ENCODE peak calls at places on chromosomes 2 and 18, in nine cellular contexts. One of them, this sample, is unnamed.

GRCh38 chr2:122481717-122482116 is 726.3 kb downstream of the TSN start:
- DNase-seq in stimulated activated CD4-positive, alpha-beta T cell treated with anti-CD3 and anti-CD28 coated beads, Interleukin-2, amount 100 ng/mL, for 24 hours: no peak
- DNase-seq in kidney glomerular epithelial cell: no peak
- DNase-seq in AG08395: no peak
- DNase-seq in ACHN: no peak
- DNase-seq in testis: no peak
- DNase-seq in HCT116: no peak
- DNase-seq in activated CD4-positive, alpha-beta T cell treated with anti-CD3 and anti-CD28 coated beads for 24 hours: no peak
- DNase-seq in left colon: no peak
- DNase-seq in this sample: no peak

GRCh38 chr2:218024336-218024735 is 21.5 kb upstream of the TNS1 start:
- DNase-seq in stimulated activated CD4-positive, alpha-beta T cell treated with anti-CD3 and anti-CD28 coated beads, Interleukin-2, amount 100 ng/mL, for 24 hours: no peak
- DNase-seq in kidney glomerular epithelial cell: no peak
- DNase-seq in AG08395: no peak
- DNase-seq in ACHN: no peak
- DNase-seq in testis: no peak
- DNase-seq in HCT116: no peak
- DNase-seq in activated CD4-positive, alpha-beta T cell treated with anti-CD3 and anti-CD28 coated beads for 24 hours: no peak
- DNase-seq in left colon: no peak
- DNase-seq in this sample: peak

GRCh38 chr2:159090514-159091201 is 122.2 kb downstream of the TANC1 start:
- DNase-seq in stimulated activated CD4-positive, alpha-beta T cell treated with anti-CD3 and anti-CD28 coated beads, Interleukin-2, amount 100 ng/mL, for 24 hours: no peak
- DNase-seq in kidney glomerular epithelial cell: peak
- DNase-seq in AG08395: no peak
- DNase-seq in ACHN: peak
- DNase-seq in testis: no peak
- DNase-seq in HCT116: no peak
- DNase-seq in activated CD4-positive, alpha-beta T cell treated with anti-CD3 and anti-CD28 coated beads for 24 hours: no peak
- DNase-seq in left colon: no peak
- DNase-seq in this sample: no peak

GRCh38 chr2:225735844-225736243 is 336.3 kb downstream of the NYAP2 start:
- DNase-seq in stimulated activated CD4-positive, alpha-beta T cell treated with anti-CD3 and anti-CD28 coated beads, Interleukin-2, amount 100 ng/mL, for 24 hours: no peak
- DNase-seq in kidney glomerular epithelial cell: peak
- DNase-seq in AG08395: peak
- DNase-seq in ACHN: peak
- DNase-seq in testis: no peak
- DNase-seq in HCT116: peak
- DNase-seq in activated CD4-positive, alpha-beta T cell treated with anti-CD3 and anti-CD28 coated beads for 24 hours: no peak
- DNase-seq in left colon: no peak
- DNase-seq in this sample: no peak

GRCh38 chr2:189648846-189649529 is 12.3 kb upstream of the ASNSD1 start:
- DNase-seq in stimulated activated CD4-positive, alpha-beta T cell treated with anti-CD3 and anti-CD28 coated beads, Interleukin-2, amount 100 ng/mL, for 24 hours: no peak
- DNase-seq in kidney glomerular epithelial cell: no peak
- DNase-seq in AG08395: no peak
- DNase-seq in ACHN: no peak
- DNase-seq in testis: no peak
- DNase-seq in HCT116: no peak
- DNase-seq in activated CD4-positive, alpha-beta T cell treated with anti-CD3 and anti-CD28 coated beads for 24 hours: no peak
- DNase-seq in left colon: no peak
- DNase-seq in this sample: no peak

GRCh38 chr2:100228967-100229366 is 86.6 kb upstream of the AFF3 start:
- DNase-seq in stimulated activated CD4-positive, alpha-beta T cell treated with anti-CD3 and anti-CD28 coated beads, Interleukin-2, amount 100 ng/mL, for 24 hours: no peak
- DNase-seq in kidney glomerular epithelial cell: no peak
- DNase-seq in AG08395: no peak
- DNase-seq in ACHN: no peak
- DNase-seq in testis: no peak
- DNase-seq in HCT116: no peak
- DNase-seq in activated CD4-positive, alpha-beta T cell treated with anti-CD3 and anti-CD28 coated beads for 24 hours: no peak
- DNase-seq in left colon: no peak
- DNase-seq in this sample: no peak

GRCh38 chr2:146262606-146263005 is 1582.2 kb upstream of the ACVR2A start:
- DNase-seq in stimulated activated CD4-positive, alpha-beta T cell treated with anti-CD3 and anti-CD28 coated beads, Interleukin-2, amount 100 ng/mL, for 24 hours: no peak
- DNase-seq in kidney glomerular epithelial cell: no peak
- DNase-seq in AG08395: no peak
- DNase-seq in ACHN: no peak
- DNase-seq in testis: no peak
- DNase-seq in HCT116: no peak
- DNase-seq in activated CD4-positive, alpha-beta T cell treated with anti-CD3 and anti-CD28 coated beads for 24 hours: no peak
- DNase-seq in left colon: no peak
- DNase-seq in this sample: no peak

GRCh38 chr18:50034029-50034428 is 160.9 kb downstream of the MYO5B start:
- DNase-seq in stimulated activated CD4-positive, alpha-beta T cell treated with anti-CD3 and anti-CD28 coated beads, Interleukin-2, amount 100 ng/mL, for 24 hours: no peak
- DNase-seq in kidney glomerular epithelial cell: no peak
- DNase-seq in AG08395: no peak
- DNase-seq in ACHN: no peak
- DNase-seq in testis: no peak
- DNase-seq in HCT116: no peak
- DNase-seq in activated CD4-positive, alpha-beta T cell treated with anti-CD3 and anti-CD28 coated beads for 24 hours: no peak
- DNase-seq in left colon: no peak
- DNase-seq in this sample: no peak

GRCh38 chr2:36677995-36678605 is 18.4 kb upstream of the VIT start:
- DNase-seq in stimulated activated CD4-positive, alpha-beta T cell treated with anti-CD3 and anti-CD28 coated beads, Interleukin-2, amount 100 ng/mL, for 24 hours: no peak
- DNase-seq in kidney glomerular epithelial cell: no peak
- DNase-seq in AG08395: peak
- DNase-seq in ACHN: no peak
- DNase-seq in testis: no peak
- DNase-seq in HCT116: no peak
- DNase-seq in activated CD4-positive, alpha-beta T cell treated with anti-CD3 and anti-CD28 coated beads for 24 hours: no peak
- DNase-seq in left colon: no peak
- DNase-seq in this sample: no peak

GRCh38 chr2:26692814-26693286 is 328 bp downstream of the KCNK3 start:
- DNase-seq in stimulated activated CD4-positive, alpha-beta T cell treated with anti-CD3 and anti-CD28 coated beads, Interleukin-2, amount 100 ng/mL, for 24 hours: no peak
- DNase-seq in kidney glomerular epithelial cell: no peak
- DNase-seq in AG08395: no peak
- DNase-seq in ACHN: peak
- DNase-seq in testis: no peak
- DNase-seq in HCT116: no peak
- DNase-seq in activated CD4-positive, alpha-beta T cell treated with anti-CD3 and anti-CD28 coated beads for 24 hours: no peak
- DNase-seq in left colon: no peak
- DNase-seq in this sample: peak

GRCh38 chr2:143259368-143259958 is 130.2 kb downstream of the ARHGAP15 start:
- DNase-seq in stimulated activated CD4-positive, alpha-beta T cell treated with anti-CD3 and anti-CD28 coated beads, Interleukin-2, amount 100 ng/mL, for 24 hours: peak
- DNase-seq in kidney glomerular epithelial cell: peak
- DNase-seq in AG08395: peak
- DNase-seq in ACHN: peak
- DNase-seq in testis: peak
- DNase-seq in HCT116: peak
- DNase-seq in activated CD4-positive, alpha-beta T cell treated with anti-CD3 and anti-CD28 coated beads for 24 hours: peak
- DNase-seq in left colon: peak
- DNase-seq in this sample: peak

GRCh38 chr18:55500316-55501086 is 87.5 kb downstream of the TCF4 start:
- DNase-seq in stimulated activated CD4-positive, alpha-beta T cell treated with anti-CD3 and anti-CD28 coated beads, Interleukin-2, amount 100 ng/mL, for 24 hours: no peak
- DNase-seq in kidney glomerular epithelial cell: peak
- DNase-seq in AG08395: peak
- DNase-seq in ACHN: no peak
- DNase-seq in testis: no peak
- DNase-seq in HCT116: no peak
- DNase-seq in activated CD4-positive, alpha-beta T cell treated with anti-CD3 and anti-CD28 coated beads for 24 hours: no peak
- DNase-seq in left colon: no peak
- DNase-seq in this sample: no peak

GRCh38 chr2:179749210-179749609 is 112.2 kb downstream of the ZNF385B start:
- DNase-seq in stimulated activated CD4-positive, alpha-beta T cell treated with anti-CD3 and anti-CD28 coated beads, Interleukin-2, amount 100 ng/mL, for 24 hours: no peak
- DNase-seq in kidney glomerular epithelial cell: no peak
- DNase-seq in AG08395: peak
- DNase-seq in ACHN: no peak
- DNase-seq in testis: no peak
- DNase-seq in HCT116: no peak
- DNase-seq in activated CD4-positive, alpha-beta T cell treated with anti-CD3 and anti-CD28 coated beads for 24 hours: no peak
- DNase-seq in left colon: no peak
- DNase-seq in this sample: no peak

GRCh38 chr2:61141151-61141550 is 20.8 kb upstream of the C2orf74 start:
- DNase-seq in stimulated activated CD4-positive, alpha-beta T cell treated with anti-CD3 and anti-CD28 coated beads, Interleukin-2, amount 100 ng/mL, for 24 hours: no peak
- DNase-seq in kidney glomerular epithelial cell: no peak
- DNase-seq in AG08395: no peak
- DNase-seq in ACHN: no peak
- DNase-seq in testis: no peak
- DNase-seq in HCT116: no peak
- DNase-seq in activated CD4-positive, alpha-beta T cell treated with anti-CD3 and anti-CD28 coated beads for 24 hours: no peak
- DNase-seq in left colon: no peak
- DNase-seq in this sample: no peak

GRCh38 chr2:170265321-170265720 is 87.4 kb downstream of the MYO3B start:
- DNase-seq in stimulated activated CD4-positive, alpha-beta T cell treated with anti-CD3 and anti-CD28 coated beads, Interleukin-2, amount 100 ng/mL, for 24 hours: no peak
- DNase-seq in kidney glomerular epithelial cell: no peak
- DNase-seq in AG08395: no peak
- DNase-seq in ACHN: no peak
- DNase-seq in testis: no peak
- DNase-seq in HCT116: no peak
- DNase-seq in activated CD4-positive, alpha-beta T cell treated with anti-CD3 and anti-CD28 coated beads for 24 hours: no peak
- DNase-seq in left colon: no peak
- DNase-seq in this sample: no peak

GRCh38 chr2:182943339-182943738 is 76.9 kb upstream of the FRZB start:
- DNase-seq in stimulated activated CD4-positive, alpha-beta T cell treated with anti-CD3 and anti-CD28 coated beads, Interleukin-2, amount 100 ng/mL, for 24 hours: no peak
- DNase-seq in kidney glomerular epithelial cell: no peak
- DNase-seq in AG08395: no peak
- DNase-seq in ACHN: no peak
- DNase-seq in testis: no peak
- DNase-seq in HCT116: no peak
- DNase-seq in activated CD4-positive, alpha-beta T cell treated with anti-CD3 and anti-CD28 coated beads for 24 hours: no peak
- DNase-seq in left colon: no peak
- DNase-seq in this sample: no peak

GRCh38 chr2:56357655-56358295 is 174.0 kb downstream of the CCDC85A start:
- DNase-seq in stimulated activated CD4-positive, alpha-beta T cell treated with anti-CD3 and anti-CD28 coated beads, Interleukin-2, amount 100 ng/mL, for 24 hours: no peak
- DNase-seq in kidney glomerular epithelial cell: no peak
- DNase-seq in AG08395: no peak
- DNase-seq in ACHN: no peak
- DNase-seq in testis: no peak
- DNase-seq in HCT116: no peak
- DNase-seq in activated CD4-positive, alpha-beta T cell treated with anti-CD3 and anti-CD28 coated beads for 24 hours: no peak
- DNase-seq in left colon: no peak
- DNase-seq in this sample: no peak

GRCh38 chr2:9388102-9388735 is 35.1 kb downstream of the ITGB1BP1 start:
- DNase-seq in stimulated activated CD4-positive, alpha-beta T cell treated with anti-CD3 and anti-CD28 coated beads, Interleukin-2, amount 100 ng/mL, for 24 hours: no peak
- DNase-seq in kidney glomerular epithelial cell: no peak
- DNase-seq in AG08395: no peak
- DNase-seq in ACHN: no peak
- DNase-seq in testis: no peak
- DNase-seq in HCT116: no peak
- DNase-seq in activated CD4-positive, alpha-beta T cell treated with anti-CD3 and anti-CD28 coated beads for 24 hours: no peak
- DNase-seq in left colon: no peak
- DNase-seq in this sample: no peak

GRCh38 chr2:231900975-231901374 is 25.2 kb downstream of the NPPC start:
- DNase-seq in stimulated activated CD4-positive, alpha-beta T cell treated with anti-CD3 and anti-CD28 coated beads, Interleukin-2, amount 100 ng/mL, for 24 hours: no peak
- DNase-seq in kidney glomerular epithelial cell: no peak
- DNase-seq in AG08395: no peak
- DNase-seq in ACHN: no peak
- DNase-seq in testis: no peak
- DNase-seq in HCT116: no peak
- DNase-seq in activated CD4-positive, alpha-beta T cell treated with anti-CD3 and anti-CD28 coated beads for 24 hours: no peak
- DNase-seq in left colon: no peak
- DNase-seq in this sample: peak

GRCh38 chr2:73700111-73700510 is 37.0 kb downstream of the TPRKB start:
- DNase-seq in stimulated activated CD4-positive, alpha-beta T cell treated with anti-CD3 and anti-CD28 coated beads, Interleukin-2, amount 100 ng/mL, for 24 hours: no peak
- DNase-seq in kidney glomerular epithelial cell: no peak
- DNase-seq in AG08395: no peak
- DNase-seq in ACHN: no peak
- DNase-seq in testis: no peak
- DNase-seq in HCT116: no peak
- DNase-seq in activated CD4-positive, alpha-beta T cell treated with anti-CD3 and anti-CD28 coated beads for 24 hours: no peak
- DNase-seq in left colon: no peak
- DNase-seq in this sample: no peak

GRCh38 chr2:191862371-191862770 is 15.5 kb upstream of the CAVIN2 start:
- DNase-seq in stimulated activated CD4-positive, alpha-beta T cell treated with anti-CD3 and anti-CD28 coated beads, Interleukin-2, amount 100 ng/mL, for 24 hours: no peak
- DNase-seq in kidney glomerular epithelial cell: no peak
- DNase-seq in AG08395: no peak
- DNase-seq in ACHN: no peak
- DNase-seq in testis: no peak
- DNase-seq in HCT116: no peak
- DNase-seq in activated CD4-positive, alpha-beta T cell treated with anti-CD3 and anti-CD28 coated beads for 24 hours: no peak
- DNase-seq in left colon: no peak
- DNase-seq in this sample: no peak

GRCh38 chr2:222433381-222434173 is 9.2 kb downstream of the SGPP2 start:
- DNase-seq in stimulated activated CD4-positive, alpha-beta T cell treated with anti-CD3 and anti-CD28 coated beads, Interleukin-2, amount 100 ng/mL, for 24 hours: no peak
- DNase-seq in kidney glomerular epithelial cell: peak
- DNase-seq in AG08395: no peak
- DNase-seq in ACHN: peak
- DNase-seq in testis: no peak
- DNase-seq in HCT116: no peak
- DNase-seq in activated CD4-positive, alpha-beta T cell treated with anti-CD3 and anti-CD28 coated beads for 24 hours: no peak
- DNase-seq in left colon: no peak
- DNase-seq in this sample: no peak

GRCh38 chr2:155418753-155419152 is 720.3 kb downstream of the KCNJ3 start:
- DNase-seq in stimulated activated CD4-positive, alpha-beta T cell treated with anti-CD3 and anti-CD28 coated beads, Interleukin-2, amount 100 ng/mL, for 24 hours: no peak
- DNase-seq in kidney glomerular epithelial cell: no peak
- DNase-seq in AG08395: no peak
- DNase-seq in ACHN: no peak
- DNase-seq in testis: no peak
- DNase-seq in HCT116: no peak
- DNase-seq in activated CD4-positive, alpha-beta T cell treated with anti-CD3 and anti-CD28 coated beads for 24 hours: no peak
- DNase-seq in left colon: no peak
- DNase-seq in this sample: no peak

GRCh38 chr2:238127165-238128060 is 11.1 kb upstream of the KLHL30 start:
- DNase-seq in stimulated activated CD4-positive, alpha-beta T cell treated with anti-CD3 and anti-CD28 coated beads, Interleukin-2, amount 100 ng/mL, for 24 hours: no peak
- DNase-seq in kidney glomerular epithelial cell: peak
- DNase-seq in AG08395: peak
- DNase-seq in ACHN: no peak
- DNase-seq in testis: peak
- DNase-seq in HCT116: no peak
- DNase-seq in activated CD4-positive, alpha-beta T cell treated with anti-CD3 and anti-CD28 coated beads for 24 hours: no peak
- DNase-seq in left colon: no peak
- DNase-seq in this sample: peak

GRCh38 chr2:157894694-157895450 is 18.7 kb upstream of the ACVR1 start:
- DNase-seq in stimulated activated CD4-positive, alpha-beta T cell treated with anti-CD3 and anti-CD28 coated beads, Interleukin-2, amount 100 ng/mL, for 24 hours: no peak
- DNase-seq in kidney glomerular epithelial cell: no peak
- DNase-seq in AG08395: peak
- DNase-seq in ACHN: no peak
- DNase-seq in testis: no peak
- DNase-seq in HCT116: no peak
- DNase-seq in activated CD4-positive, alpha-beta T cell treated with anti-CD3 and anti-CD28 coated beads for 24 hours: no peak
- DNase-seq in left colon: no peak
- DNase-seq in this sample: no peak

GRCh38 chr2:73004466-73004865 is 67.0 kb downstream of the SFXN5 start:
- DNase-seq in stimulated activated CD4-positive, alpha-beta T cell treated with anti-CD3 and anti-CD28 coated beads, Interleukin-2, amount 100 ng/mL, for 24 hours: no peak
- DNase-seq in kidney glomerular epithelial cell: no peak
- DNase-seq in AG08395: no peak
- DNase-seq in ACHN: no peak
- DNase-seq in testis: no peak
- DNase-seq in HCT116: no peak
- DNase-seq in activated CD4-positive, alpha-beta T cell treated with anti-CD3 and anti-CD28 coated beads for 24 hours: no peak
- DNase-seq in left colon: no peak
- DNase-seq in this sample: no peak

GRCh38 chr2:12081481-12082210 is 335.2 kb downstream of the LPIN1 start:
- DNase-seq in stimulated activated CD4-positive, alpha-beta T cell treated with anti-CD3 and anti-CD28 coated beads, Interleukin-2, amount 100 ng/mL, for 24 hours: no peak
- DNase-seq in kidney glomerular epithelial cell: no peak
- DNase-seq in AG08395: no peak
- DNase-seq in ACHN: no peak
- DNase-seq in testis: no peak
- DNase-seq in HCT116: no peak
- DNase-seq in activated CD4-positive, alpha-beta T cell treated with anti-CD3 and anti-CD28 coated beads for 24 hours: no peak
- DNase-seq in left colon: no peak
- DNase-seq in this sample: no peak

GRCh38 chr2:61017003-61017555 is 441 bp upstream of the PEX13 start:
- DNase-seq in stimulated activated CD4-positive, alpha-beta T cell treated with anti-CD3 and anti-CD28 coated beads, Interleukin-2, amount 100 ng/mL, for 24 hours: peak
- DNase-seq in kidney glomerular epithelial cell: peak
- DNase-seq in AG08395: peak
- DNase-seq in ACHN: peak
- DNase-seq in testis: peak
- DNase-seq in HCT116: peak
- DNase-seq in activated CD4-positive, alpha-beta T cell treated with anti-CD3 and anti-CD28 coated beads for 24 hours: peak
- DNase-seq in left colon: peak
- DNase-seq in this sample: peak

GRCh38 chr2:188902906-188903305 is 71.3 kb upstream of the COL3A1 start:
- DNase-seq in stimulated activated CD4-positive, alpha-beta T cell treated with anti-CD3 and anti-CD28 coated beads, Interleukin-2, amount 100 ng/mL, for 24 hours: no peak
- DNase-seq in kidney glomerular epithelial cell: peak
- DNase-seq in AG08395: peak
- DNase-seq in ACHN: peak
- DNase-seq in testis: no peak
- DNase-seq in HCT116: no peak
- DNase-seq in activated CD4-positive, alpha-beta T cell treated with anti-CD3 and anti-CD28 coated beads for 24 hours: no peak
- DNase-seq in left colon: no peak
- DNase-seq in this sample: no peak

GRCh38 chr2:190053426-190053825 is 9.1 kb downstream of the MSTN start:
- DNase-seq in stimulated activated CD4-positive, alpha-beta T cell treated with anti-CD3 and anti-CD28 coated beads, Interleukin-2, amount 100 ng/mL, for 24 hours: no peak
- DNase-seq in kidney glomerular epithelial cell: no peak
- DNase-seq in AG08395: no peak
- DNase-seq in ACHN: no peak
- DNase-seq in testis: no peak
- DNase-seq in HCT116: no peak
- DNase-seq in activated CD4-positive, alpha-beta T cell treated with anti-CD3 and anti-CD28 coated beads for 24 hours: no peak
- DNase-seq in left colon: no peak
- DNase-seq in this sample: no peak

GRCh38 chr2:179861027-179861776 is at the start of gene ZNF385B:
- DNase-seq in stimulated activated CD4-positive, alpha-beta T cell treated with anti-CD3 and anti-CD28 coated beads, Interleukin-2, amount 100 ng/mL, for 24 hours: no peak
- DNase-seq in kidney glomerular epithelial cell: no peak
- DNase-seq in AG08395: peak
- DNase-seq in ACHN: peak
- DNase-seq in testis: peak
- DNase-seq in HCT116: no peak
- DNase-seq in activated CD4-positive, alpha-beta T cell treated with anti-CD3 and anti-CD28 coated beads for 24 hours: no peak
- DNase-seq in left colon: peak
- DNase-seq in this sample: peak